ENCODE peak calls at places on chromosomes 5 and 9, in six cellular contexts. H is GM20000; B is Jurkat, Clone E6-1; V is OCI-M1; T is H9; Y is Kasumi-1. F is an unnamed sample.

GRCh38 chr5:150612405-150612804 is 28.1 kb upstream of the SYNPO start:
- DNase-seq in V (no peak), T (no peak), B (no peak), Y (no peak), H (no peak), F (no peak)

GRCh38 chr5:53963958-53964357 is 346.4 kb downstream of the ARL15 start:
- DNase-seq in V (no peak), Y (no peak), T (no peak), B (no peak), H (no peak), F (no peak)

GRCh38 chr5:158139161-158139560 is 280.2 kb upstream of the CLINT1 start:
- DNase-seq in V (no peak), H (no peak), Y (no peak), B (no peak), T (no peak), F (no peak)

GRCh38 chr5:191036-191948 is at the start of gene LRRC14B:
- DNase-seq in B (no peak), H (peak), T (no peak), Y (no peak), V (no peak), F (no peak)

GRCh38 chr9:126550891-126551351 is 62.8 kb upstream of the LMX1B start:
- DNase-seq in V (no peak), H (no peak), Y (no peak), B (no peak), T (no peak), F (no peak)

GRCh38 chr9:23766613-23767012 is 59.4 kb downstream of the ELAVL2 start:
- DNase-seq in H (no peak), B (no peak), Y (peak), V (peak), T (no peak), F (no peak)

GRCh38 chr9:136886610-136887597 is 588 bp downstream of the TRAF2 start:
- DNase-seq in H (peak), B (no peak), V (peak), Y (peak), T (no peak), F (peak)

GRCh38 chr5:134708301-134708700 is 30.0 kb upstream of the CAMLG start:
- DNase-seq in H (no peak), T (no peak), V (no peak), Y (no peak), B (no peak), F (no peak)

GRCh38 chr5:175243441-175243840 is 200.5 kb downstream of the DRD1 start:
- DNase-seq in Y (no peak), H (no peak), V (no peak), B (no peak), T (peak), F (peak)

GRCh38 chr5:147507480-147508126 is 2.3 kb downstream of the DPYSL3 start:
- DNase-seq in T (no peak), H (no peak), V (no peak), Y (no peak), B (no peak), F (no peak)

GRCh38 chr9:110081395-110081794 is 126.6 kb downstream of the C9orf152 start:
- DNase-seq in T (no peak), B (no peak), H (no peak), Y (no peak), V (no peak), F (no peak)

GRCh38 chr5:30736642-30737041 is 456.8 kb upstream of the CDH6 start:
- DNase-seq in H (no peak), B (no peak), V (no peak), T (no peak), Y (no peak), F (no peak)

GRCh38 chr5:174404848-174405247 is 319.5 kb upstream of the MSX2 start:
- DNase-seq in T (no peak), B (no peak), V (no peak), Y (no peak), H (no peak), F (no peak)

GRCh38 chr9:36164361-36164760 is 4.8 kb upstream of the CCIN start:
- DNase-seq in B (no peak), Y (no peak), V (no peak), H (no peak), T (no peak), F (no peak)

GRCh38 chr9:135087899-135088347 is 455 bp downstream of the OLFM1 start:
- DNase-seq in Y (no peak), H (no peak), B (no peak), V (no peak), T (no peak), F (no peak)

GRCh38 chr5:131245312-131245711 is 18.5 kb upstream of the CDC42SE2 start:
- DNase-seq in V (no peak), Y (no peak), H (no peak), B (no peak), T (no peak), F (no peak)

GRCh38 chr5:111741270-111741669 is 15.7 kb downstream of the NREP start:
- DNase-seq in H (no peak), B (peak), V (no peak), Y (no peak), T (no peak), F (no peak)

GRCh38 chr5:132644177-132644576 is 13.8 kb upstream of the IL13 start:
- DNase-seq in T (no peak), Y (no peak), B (no peak), V (no peak), H (no peak), F (no peak)

GRCh38 chr5:96661101-96661840 is 905 bp upstream of the CAST start:
- DNase-seq in V (peak), H (peak), Y (peak), T (no peak), B (no peak), F (no peak)